ENCODE peak calls at places on chromosomes 11 and 22, in six cellular contexts. A is mesendoderm, Z is heart left ventricle, I is SJCRH30, C is neuronal stem cell, V is sigmoid colon. J is an unnamed sample. For H3K27me3, the result is how much of the 10 kb centered on the place peaks cover.

GRCh38 chr22:27212617-27213177 is 555.3 kb downstream of the MIAT start:
- DNase-seq in V (peak), Z (no peak), C (no peak), I (peak), A (peak), J (no peak)

GRCh38 chr11:82233211-82233610 is 500.5 kb downstream of the FAM181B start:
- DNase-seq in V (no peak), C (no peak), A (no peak), Z (no peak), I (no peak), J (no peak)

GRCh38 chr11:133300666-133301065 is 231.6 kb downstream of the OPCML start:
- DNase-seq in V (no peak), C (no peak), Z (no peak), I (no peak), A (no peak), J (no peak)

GRCh38 chr11:19676508-19677379 is 35.9 kb upstream of the NAV2 start:
- DNase-seq in I (peak), C (no peak), A (no peak), V (peak), Z (no peak), J (no peak)

GRCh38 chr11:109306322-109306721 is 115.7 kb upstream of the C11orf87 start:
- DNase-seq in Z (no peak), A (peak), I (no peak), C (no peak), V (no peak), J (no peak)

GRCh38 chr11:2869561-2870427 is 15.8 kb downstream of the CDKN1C start:
- DNase-seq in C (no peak), Z (no peak), I (no peak), V (no peak), A (no peak), J (no peak)

GRCh38 chr11:116793476-116794096 is 1.9 kb upstream of the APOA5 start:
- DNase-seq in Z (no peak), C (no peak), I (peak), A (no peak), V (no peak), J (no peak)

GRCh38 chr22:17366830-17367229 is 2.4 kb upstream of the CECR2 start:
- DNase-seq in C (peak), A (peak), I (peak), Z (peak), V (peak), J (peak)

GRCh38 chr22:43001271-43002197 is 13.4 kb downstream of the PACSIN2 start:
- DNase-seq in C (no peak), Z (no peak), A (no peak), V (peak), I (no peak), J (peak)

GRCh38 chr22:40027191-40028097 is 32.7 kb downstream of the FAM83F start:
- DNase-seq in A (no peak), I (no peak), C (no peak), V (no peak), Z (no peak), J (no peak)

GRCh38 chr22:40030026-40030756 is 35.4 kb downstream of the FAM83F start:
- DNase-seq in V (no peak), I (no peak), Z (no peak), A (no peak), C (no peak), J (no peak)

GRCh38 chr22:40030757-40031092 is 36.0 kb downstream of the FAM83F start:
- DNase-seq in Z (no peak), I (no peak), A (peak), C (no peak), V (peak), J (no peak)

GRCh38 chr22:40028098-40028425 is 33.3 kb downstream of the FAM83F start:
- DNase-seq in Z (no peak), I (no peak), C (no peak), A (no peak), V (no peak), J (no peak)

GRCh38 chr22:40029189-40029890 is 34.6 kb downstream of the FAM83F start:
- DNase-seq in I (no peak), C (no peak), A (no peak), Z (no peak), V (no peak), J (no peak)
- H3K27me3 ChIP-seq in I (under half), C (under half), A (under half), Z (under half), V (under half), J (under half)

GRCh38 chr11:128509990-128510389 is 77.4 kb downstream of the ETS1 start:
- DNase-seq in V (no peak), I (no peak), A (no peak), Z (no peak), C (no peak), J (no peak)

GRCh38 chr11:128508785-128509518 is 78.4 kb downstream of the ETS1 start:
- DNase-seq in I (no peak), A (no peak), Z (no peak), C (no peak), V (no peak), J (no peak)

GRCh38 chr11:128506384-128506783 is 81.0 kb downstream of the ETS1 start:
- DNase-seq in V (no peak), Z (no peak), A (no peak), I (no peak), C (no peak), J (no peak)

GRCh38 chr11:128506999-128507591 is 80.3 kb downstream of the ETS1 start:
- DNase-seq in Z (peak), V (peak), A (peak), I (peak), C (no peak), J (no peak)

DNA sequence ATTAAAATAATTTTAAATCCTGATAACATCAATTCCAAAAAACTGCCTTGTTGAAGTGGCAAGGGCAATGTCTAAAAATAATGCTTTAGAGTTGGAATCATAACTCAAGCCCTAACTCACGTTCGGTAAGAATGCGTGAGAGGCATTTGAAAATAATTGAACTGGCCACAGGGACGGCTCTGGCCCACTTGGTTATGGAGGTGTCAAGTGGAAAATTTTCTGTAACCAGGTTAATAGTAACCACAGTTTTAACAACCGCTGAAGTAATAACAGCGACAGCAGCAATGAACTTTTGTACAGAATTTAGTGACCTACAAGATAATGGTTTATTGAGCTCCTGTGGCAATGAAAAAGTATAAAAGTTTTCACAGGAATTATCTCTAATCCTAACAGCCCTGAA is 79.4 kb downstream of the ETS1 start:
- DNase-seq in V (no peak), Z (no peak), C (no peak), A (no peak), I (no peak), J (no peak)
- H3K4me3 ChIP-seq in V (peak), Z (peak), C (no peak), A (no peak), I (no peak), J (no peak)

GRCh38 chr22:22908941-22909604 is 21.5 kb downstream of the IGLL5 start:
- DNase-seq in V (no peak), A (no peak), Z (no peak), C (no peak), I (no peak), J (no peak)
- H3K27me3 ChIP-seq in V (under half), A (under half), Z (under half), C (under half), I (under half), J (under half)

GRCh38 chr22:45335854-45336492 is 26.2 kb downstream of the FAM118A start:
- DNase-seq in I (no peak), V (no peak), Z (no peak), C (no peak), A (no peak), J (no peak)

GRCh38 chr22:45338795-45339194 is 29.1 kb downstream of the FAM118A start:
- DNase-seq in A (no peak), V (no peak), Z (no peak), I (no peak), C (no peak), J (no peak)

GRCh38 chr22:45337536-45337935 is 27.8 kb downstream of the FAM118A start:
- DNase-seq in I (no peak), A (no peak), C (no peak), Z (no peak), V (no peak), J (no peak)

GRCh38 chr22:45335021-45335818 is 25.5 kb downstream of the FAM118A start:
- DNase-seq in Z (peak), A (peak), I (no peak), C (no peak), V (no peak), J (no peak)

DNA sequence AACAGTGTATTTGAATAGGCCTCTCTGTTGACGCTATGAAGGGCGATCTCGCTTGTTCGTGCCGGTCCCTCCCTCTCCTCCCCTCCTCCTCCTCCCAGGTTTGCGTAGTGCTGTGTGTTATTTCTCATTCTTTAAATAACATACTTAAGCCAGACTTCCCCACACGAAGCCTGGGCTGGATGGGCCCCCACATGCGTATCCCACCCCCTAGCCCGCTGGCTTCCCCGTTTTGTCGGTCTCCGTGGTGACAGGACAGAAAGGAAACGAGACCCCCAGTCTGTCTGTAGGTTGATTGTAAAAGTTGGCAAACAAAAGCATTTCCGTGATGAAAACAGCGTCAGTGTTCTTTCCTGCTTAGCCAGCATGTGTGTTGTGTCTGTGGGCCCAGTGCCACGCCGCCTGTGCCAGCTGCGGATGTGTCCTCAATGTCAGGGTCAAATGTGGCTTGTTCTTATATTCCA is 27.3 kb downstream of the FAM118A start:
- DNase-seq in I (no peak), C (no peak), V (peak), Z (peak), A (no peak), J (no peak)
- H3K4me3 ChIP-seq in I (no peak), C (no peak), V (peak), Z (no peak), A (no peak), J (no peak)

GRCh38 chr11:126561327-126561893 is 205.9 kb downstream of the ST3GAL4 start:
- DNase-seq in C (peak), A (peak), Z (no peak), I (peak), V (no peak), J (no peak)
- H3K27me3 ChIP-seq in C (under half), A (under half), Z (under half), I (under half), V (under half), J (under half)

DNA sequence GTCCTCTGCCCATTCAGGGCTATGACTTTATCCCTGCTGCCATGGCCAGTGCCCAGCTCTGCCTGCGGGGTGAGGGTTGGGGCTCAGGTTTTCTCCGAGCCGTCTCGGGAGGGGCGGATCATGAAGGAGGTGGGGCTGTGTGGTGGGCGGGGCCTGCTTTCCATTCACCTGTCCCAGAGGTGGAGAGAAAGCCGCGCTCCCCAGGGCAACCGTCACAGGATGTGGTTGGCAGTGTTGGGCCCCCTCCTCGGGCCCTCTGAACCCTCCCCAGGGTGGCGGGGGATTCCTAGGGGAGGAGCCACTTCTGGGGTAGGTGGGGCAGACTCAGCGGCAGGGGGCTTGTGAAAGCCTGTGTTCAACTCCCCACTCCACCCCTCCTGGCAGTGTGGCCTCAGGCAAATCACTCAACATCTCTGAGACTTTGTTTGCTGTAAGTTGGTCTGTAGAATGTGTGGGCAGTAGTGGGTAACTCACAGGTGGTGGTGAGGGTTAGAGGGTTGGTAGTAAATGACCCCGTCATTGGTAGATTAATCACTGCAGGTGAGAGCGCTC is 50.3 kb downstream of the CD6 start:
- DNase-seq in C (no peak), I (no peak), Z (no peak), A (peak), V (peak), J (peak)
- H3K4me3 ChIP-seq in C (no peak), I (no peak), Z (no peak), A (no peak), V (no peak), J (no peak)

J was measured in GM06990.